ENCODE peak calls at places on chromosomes 5 and 9, in eight cellular contexts. F is adrenal gland, Q is IMR-90, T is ovary, N is vagina, B is heart left ventricle, W is transverse colon, G is stomach. D is an unnamed sample.

GRCh38 chr9:135744333-135745070 is 42.5 kb downstream of the KCNT1 start:
- DNase-seq in F (no peak), Q (no peak), T (no peak), N (no peak), B (no peak), W (no peak), G (no peak), D (no peak)

GRCh38 chr5:157651623-157652376 is 438 bp downstream of the SOX30 start:
- DNase-seq in F (peak; percentile 38), Q (no peak), T (peak; percentile 39), N (no peak), B (peak; percentile 76), W (peak; percentile 86), G (peak; percentile 73), D (peak; percentile 79)

GRCh38 chr9:135179976-135180375 is 92.5 kb downstream of the OLFM1 start:
- DNase-seq in F (no peak), Q (no peak), T (no peak), N (no peak), B (no peak), W (no peak), G (no peak), D (no peak)

GRCh38 chr5:132000677-132001453 is 10.6 kb downstream of the ACSL6 start:
- DNase-seq in F (no peak), Q (no peak), T (no peak), N (no peak), B (no peak), W (peak; percentile 25), G (no peak), D (no peak)

GRCh38 chr5:73318308-73318719 is 130.3 kb downstream of the FOXD1 start:
- DNase-seq in F (no peak), Q (peak; percentile 77), T (no peak), N (no peak), B (no peak), W (no peak), G (no peak), D (no peak)

GRCh38 chr5:80435476-80435875 is 27.6 kb downstream of the ZFYVE16 start:
- DNase-seq in F (no peak), Q (no peak), T (no peak), N (no peak), B (no peak), W (no peak), G (no peak), D (no peak)

GRCh38 chr5:758698-759053 is 25.9 kb downstream of the ZDHHC11B start:
- DNase-seq in F (no peak), Q (no peak), T (no peak), N (peak; percentile 98), B (no peak), W (no peak), G (no peak), D (no peak)

GRCh38 chr9:126391713-126392661 is 65.4 kb downstream of the MVB12B start:
- DNase-seq in F (no peak), Q (no peak), T (no peak), N (no peak), B (no peak), W (no peak), G (no peak), D (no peak)

GRCh38 chr5:147558826-147559225 is 49.0 kb upstream of the DPYSL3 start:
- DNase-seq in F (peak; percentile 29), Q (peak; percentile 81), T (peak; percentile 71), N (no peak), B (peak; percentile 53), W (peak; percentile 29), G (no peak), D (peak; percentile 85)

GRCh38 chr9:27528886-27529315 is 713 bp downstream of the MOB3B start:
- DNase-seq in F (peak; percentile 43), Q (no peak), T (peak; percentile 78), N (no peak), B (peak; percentile 42), W (peak; percentile 68), G (peak; percentile 52), D (peak; percentile 87)

GRCh38 chr9:135474915-135475314 is 4.7 kb upstream of the PPP1R26 start:
- DNase-seq in F (no peak), Q (no peak), T (no peak), N (no peak), B (no peak), W (no peak), G (peak; percentile 40), D (no peak)

GRCh38 chr5:57358796-57359592 is 123.6 kb downstream of the ACTBL2 start:
- DNase-seq in F (no peak), Q (no peak), T (no peak), N (no peak), B (no peak), W (no peak), G (no peak), D (no peak)

GRCh38 chr5:107670028-107670926 is 460 bp downstream of the EFNA5 start:
- DNase-seq in F (peak; percentile 24), Q (peak; percentile 2), T (peak; percentile 44), N (no peak), B (peak; percentile 37), W (peak; percentile 27), G (peak; percentile 50), D (peak; percentile 71)

GRCh38 chr5:32542216-32543059 is 42.9 kb upstream of the SUB1 start:
- DNase-seq in F (no peak), Q (peak; percentile 84), T (no peak), N (no peak), B (no peak), W (no peak), G (no peak), D (no peak)

GRCh38 chr5:38367410-38367809 is 109.1 kb downstream of the EGFLAM start:
- DNase-seq in F (no peak), Q (no peak), T (no peak), N (no peak), B (no peak), W (no peak), G (no peak), D (no peak)

GRCh38 chr9:81666123-81666522 is 23.2 kb downstream of the TLE1 start:
- DNase-seq in F (no peak), Q (no peak), T (no peak), N (no peak), B (no peak), W (no peak), G (no peak), D (no peak)

GRCh38 chr5:9344751-9345240 is 201.1 kb downstream of the SEMA5A start:
- DNase-seq in F (no peak), Q (no peak), T (no peak), N (no peak), B (no peak), W (no peak), G (no peak), D (no peak)

GRCh38 chr9:34503406-34503805 is 19.4 kb downstream of the ENHO start:
- DNase-seq in F (no peak), Q (no peak), T (no peak), N (no peak), B (no peak), W (no peak), G (no peak), D (peak; percentile 7)

GRCh38 chr9:113274474-113275146 is 762 bp downstream of the CDC26 start:
- DNase-seq in F (peak; percentile 28), Q (peak; percentile 64), T (no peak), N (no peak), B (no peak), W (no peak), G (no peak), D (no peak)

GRCh38 chr5:139517683-139518564 is 35.4 kb upstream of the STING1 start:
- DNase-seq in F (peak; percentile 95), Q (peak; percentile 79), T (peak; percentile 99), N (no peak), B (peak; percentile 92), W (peak; percentile 93), G (peak; percentile 96), D (peak; percentile 95)
- TF ChIP-seq POLR2A in F (peak; percentile 58), Q (peak; percentile 47), T (peak; percentile 60), N (peak; percentile 19), B (no peak), W (peak; percentile 74), G (no peak), D (no peak)

DNA sequence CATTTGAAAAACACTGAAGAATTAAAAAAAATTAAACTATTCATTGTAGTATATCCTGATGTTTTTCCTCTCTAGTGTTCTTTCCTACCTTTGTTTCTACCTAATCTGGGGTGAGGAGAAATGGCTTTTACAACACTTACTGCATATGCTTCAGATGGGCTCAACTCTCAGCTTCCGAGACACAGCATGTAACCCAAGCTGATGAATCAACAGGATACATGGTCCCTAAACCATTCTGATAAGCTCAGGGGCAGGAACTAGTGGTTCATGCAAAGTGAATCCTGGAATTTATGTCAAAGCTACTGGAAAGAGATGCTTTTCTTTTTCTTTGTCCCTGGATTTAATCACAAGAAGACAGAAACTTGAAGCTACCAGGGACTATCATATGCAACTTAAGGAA is 672.5 kb upstream of the RORB start:
- DNase-seq in F (no peak), Q (no peak), T (no peak), N (no peak), B (no peak), W (no peak), G (no peak), D (no peak)
- H3K27ac ChIP-seq in F (no peak overlapping the region), Q (no peak overlapping the region), T (no peak overlapping the region), N (no peak overlapping the region), B (no peak overlapping the region), W (no peak overlapping the region), G (no peak overlapping the region), D (no peak overlapping the region)

GRCh38 chr5:156051972-156052371 is 275.0 kb upstream of the SGCD start:
- DNase-seq in F (no peak), Q (no peak), T (no peak), N (no peak), B (no peak), W (no peak), G (no peak), D (no peak)
- TF ChIP-seq CTCF in F (no peak), Q (no peak), T (no peak), N (no peak), B (no peak), W (peak; percentile 31), G (no peak), D (no peak)

DNA sequence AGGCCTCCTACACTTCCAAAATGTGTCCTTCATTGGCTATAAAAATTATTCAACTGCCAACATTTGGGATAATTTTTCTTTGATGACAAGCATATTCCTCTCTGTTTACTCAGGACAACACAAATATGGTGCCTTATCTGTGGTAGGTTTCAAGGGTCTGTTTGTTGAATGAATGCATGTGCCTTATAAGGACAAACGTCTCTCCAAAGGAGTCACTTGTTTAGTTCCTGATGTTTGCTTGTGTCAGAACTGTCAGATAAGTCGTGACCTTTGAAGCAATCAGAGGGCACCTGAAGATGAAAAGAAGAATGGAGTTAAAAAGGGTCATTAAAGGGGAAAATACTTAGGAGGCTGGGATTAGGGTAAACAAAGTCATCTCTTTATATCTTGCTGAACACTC is 3.6 kb upstream of the OR1J2 start:
- DNase-seq in F (no peak), Q (no peak), T (no peak), N (no peak), B (no peak), W (no peak), G (no peak), D (no peak)
- TF ChIP-seq POLR2A in F (no peak), Q (no peak), T (no peak), N (no peak), B (no peak), W (no peak), G (no peak), D (no peak)

D was measured in sigmoid colon.